ENCODE peak calls at places on chromosomes 6 and 20, in nine cellular contexts. C is activated effector memory CD4-positive, alpha-beta T cell treated with Interleukin-2 at 50 U/mL for 16 hours; M is NCI-H774; F is AG04449; I is COR-L47; Z is AG20443; N is HS-27A; O is left lung; R is T47D. X is an unnamed sample.

GRCh38 chr6:27592107-27592480 is 119.2 kb upstream of the ZNF184 start:
- DNase-seq in N (no peak), Z (no peak), R (no peak), O (no peak), M (no peak), C (no peak), F (no peak), I (no peak), X (peak; percentile 78)

GRCh38 chr6:106085984-106086832 is at the start of gene PRDM1:
- DNase-seq in Z (peak; percentile 64), N (no peak), M (peak; percentile 89), F (no peak), C (peak; percentile 73), O (peak; percentile 93), R (peak; percentile 75), I (peak; percentile 64), X (peak; percentile 88)

GRCh38 chr20:14413835-14414234 is 76.4 kb upstream of the FLRT3 start:
- DNase-seq in O (no peak), I (no peak), Z (no peak), F (no peak), N (no peak), M (no peak), C (no peak), R (no peak), X (no peak)

GRCh38 chr6:49676671-49677281 is 36.6 kb downstream of the CRISP2 start:
- DNase-seq in Z (no peak), I (no peak), M (no peak), C (no peak), F (no peak), O (no peak), N (peak; percentile 29), R (no peak), X (no peak)

GRCh38 chr20:3808141-3808479 is 12.0 kb downstream of the CDC25B start:
- DNase-seq in R (no peak), O (peak; percentile 91), F (peak; percentile 87), Z (peak; percentile 85), N (peak; percentile 92), M (peak; percentile 44), C (no peak), I (peak; percentile 81), X (no peak)

GRCh38 chr6:161073940-161074339 is 82.4 kb downstream of the MAP3K4 start:
- DNase-seq in C (no peak), M (no peak), Z (no peak), R (no peak), N (no peak), I (no peak), O (no peak), F (no peak), X (no peak)

GRCh38 chr20:8664778-8665177 is 404.1 kb upstream of the PLCB4 start:
- DNase-seq in I (no peak), Z (no peak), O (no peak), N (no peak), C (no peak), M (no peak), F (no peak), R (no peak), X (no peak)

GRCh38 chr20:62227977-62228958 is 8.2 kb upstream of the HRH3 start:
- DNase-seq in F (no peak), N (no peak), R (peak; percentile 86), M (no peak), C (no peak), O (no peak), I (no peak), Z (no peak), X (no peak)

GRCh38 chr20:37897008-37897548 is 5.8 kb upstream of the VSTM2L start:
- DNase-seq in C (no peak), O (no peak), N (no peak), F (no peak), M (no peak), R (no peak), Z (no peak), I (peak; percentile 15), X (no peak)

GRCh38 chr6:159097256-159097655 is 52.5 kb upstream of the TAGAP start:
- DNase-seq in R (no peak), M (no peak), C (no peak), I (no peak), F (no peak), N (no peak), O (no peak), Z (no peak), X (no peak)

GRCh38 chr6:156310701-156311100 is 466.5 kb upstream of the ARID1B start:
- DNase-seq in N (no peak), M (no peak), C (no peak), F (no peak), O (no peak), Z (no peak), I (peak; percentile 10), R (no peak), X (no peak)

GRCh38 chr20:45779011-45779915 is 12.4 kb downstream of the WFDC3 start:
- DNase-seq in R (peak; percentile 81), F (peak; percentile 99), I (no peak), O (peak; percentile 88), Z (peak; percentile 93), C (no peak), N (peak; percentile 98), M (no peak), X (no peak)

X was measured in NCI-H748 treated with DMSO at 0.1 percent for 48 hours.